ENCODE peak calls at places on chromosomes 7 and 10, in six cellular contexts. One of them, this sample, is unnamed.

GRCh38 chr7:146054909-146055308 is 61.7 kb upstream of the CNTNAP2 start:
- DNase-seq in HCT116: no peak
- DNase-seq in K562: no peak
- DNase-seq in SK-N-SH: no peak
- DNase-seq in GM12878: no peak
- DNase-seq in H1: no peak
- DNase-seq in this sample: no peak

GRCh38 chr10:117621196-117621595 is 78.7 kb downstream of the EMX2 start:
- DNase-seq in HCT116: no peak
- DNase-seq in K562: no peak
- DNase-seq in SK-N-SH: no peak
- DNase-seq in GM12878: no peak
- DNase-seq in H1: peak; percentile 33
- DNase-seq in this sample: no peak

GRCh38 chr7:99254390-99254789 is 18.2 kb upstream of the MYH16 start:
- DNase-seq in HCT116: no peak
- DNase-seq in K562: no peak
- DNase-seq in SK-N-SH: no peak
- DNase-seq in GM12878: no peak
- DNase-seq in H1: no peak
- DNase-seq in this sample: no peak

GRCh38 chr7:137287651-137288258 is 55.8 kb downstream of the PTN start:
- DNase-seq in HCT116: no peak
- DNase-seq in K562: no peak
- DNase-seq in SK-N-SH: no peak
- DNase-seq in GM12878: no peak
- DNase-seq in H1: no peak
- DNase-seq in this sample: no peak

GRCh38 chr10:119541046-119541445 is 1.5 kb downstream of the RGS10 start:
- DNase-seq in HCT116: no peak
- DNase-seq in K562: no peak
- DNase-seq in SK-N-SH: no peak
- DNase-seq in GM12878: no peak
- DNase-seq in H1: no peak
- DNase-seq in this sample: no peak

GRCh38 chr7:24135003-24135817 is 148.8 kb upstream of the NPY start:
- DNase-seq in HCT116: no peak
- DNase-seq in K562: no peak
- DNase-seq in SK-N-SH: no peak
- DNase-seq in GM12878: peak; percentile 56
- DNase-seq in H1: no peak
- DNase-seq in this sample: no peak

GRCh38 chr7:151820486-151821105 is 56.3 kb downstream of the PRKAG2 start:
- DNase-seq in HCT116: no peak
- DNase-seq in K562: no peak
- DNase-seq in SK-N-SH: no peak
- DNase-seq in GM12878: no peak
- DNase-seq in H1: no peak
- DNase-seq in this sample: no peak

GRCh38 chr10:91210435-91210834 is 10.0 kb upstream of the PCGF5 start:
- DNase-seq in HCT116: no peak
- DNase-seq in K562: no peak
- DNase-seq in SK-N-SH: peak; percentile 41
- DNase-seq in GM12878: no peak
- DNase-seq in H1: no peak
- DNase-seq in this sample: peak; percentile 23

GRCh38 chr7:107742678-107743566 is 1.0 kb upstream of the CBLL1 start:
- DNase-seq in HCT116: no peak
- DNase-seq in K562: peak; percentile 59
- DNase-seq in SK-N-SH: peak; percentile 60
- DNase-seq in GM12878: peak; percentile 56
- DNase-seq in H1: no peak
- DNase-seq in this sample: peak; percentile 16

GRCh38 chr7:67267914-67268313 is 271.3 kb downstream of the TYW1 start:
- DNase-seq in HCT116: no peak
- DNase-seq in K562: no peak
- DNase-seq in SK-N-SH: no peak
- DNase-seq in GM12878: no peak
- DNase-seq in H1: no peak
- DNase-seq in this sample: no peak

GRCh38 chr10:83680470-83680891 is 458.8 kb upstream of the GHITM start:
- DNase-seq in HCT116: no peak
- DNase-seq in K562: no peak
- DNase-seq in SK-N-SH: no peak
- DNase-seq in GM12878: peak; percentile 95
- DNase-seq in H1: no peak
- DNase-seq in this sample: no peak

GRCh38 chr7:24755541-24756416 is 1.5 kb downstream of the GSDME start:
- DNase-seq in HCT116: no peak
- DNase-seq in K562: no peak
- DNase-seq in SK-N-SH: no peak
- DNase-seq in GM12878: peak; percentile 84
- DNase-seq in H1: no peak
- DNase-seq in this sample: no peak

GRCh38 chr10:32271617-32272016 is 75.3 kb downstream of the EPC1 start:
- DNase-seq in HCT116: no peak
- DNase-seq in K562: no peak
- DNase-seq in SK-N-SH: no peak
- DNase-seq in GM12878: no peak
- DNase-seq in H1: no peak
- DNase-seq in this sample: no peak

GRCh38 chr7:151415375-151416112 is 5.7 kb upstream of the WDR86 start:
- DNase-seq in HCT116: no peak
- DNase-seq in K562: no peak
- DNase-seq in SK-N-SH: no peak
- DNase-seq in GM12878: no peak
- DNase-seq in H1: no peak
- DNase-seq in this sample: peak; percentile 41

GRCh38 chr7:85328599-85328998 is 141.7 kb upstream of the SEMA3D start:
- DNase-seq in HCT116: no peak
- DNase-seq in K562: no peak
- DNase-seq in SK-N-SH: no peak
- DNase-seq in GM12878: no peak
- DNase-seq in H1: no peak
- DNase-seq in this sample: no peak

GRCh38 chr10:72089618-72090017 is 1.3 kb upstream of the SPOCK2 start:
- DNase-seq in HCT116: no peak
- DNase-seq in K562: no peak
- DNase-seq in SK-N-SH: no peak
- DNase-seq in GM12878: no peak
- DNase-seq in H1: no peak
- DNase-seq in this sample: no peak

GRCh38 chr10:3445688-3446087 is 273.1 kb upstream of the PITRM1 start:
- DNase-seq in HCT116: no peak
- DNase-seq in K562: no peak
- DNase-seq in SK-N-SH: no peak
- DNase-seq in GM12878: no peak
- DNase-seq in H1: no peak
- DNase-seq in this sample: no peak

GRCh38 chr7:129741011-129741410 is 129.5 kb downstream of the NRF1 start:
- DNase-seq in HCT116: no peak
- DNase-seq in K562: no peak
- DNase-seq in SK-N-SH: no peak
- DNase-seq in GM12878: no peak
- DNase-seq in H1: no peak
- DNase-seq in this sample: no peak

GRCh38 chr10:88150338-88150737 is 286.9 kb downstream of the PTEN start:
- DNase-seq in HCT116: no peak
- DNase-seq in K562: no peak
- DNase-seq in SK-N-SH: no peak
- DNase-seq in GM12878: no peak
- DNase-seq in H1: no peak
- DNase-seq in this sample: no peak
- TF ChIP-seq JUND in HCT116: peak; percentile 31
- TF ChIP-seq JUND in K562: no peak
- TF ChIP-seq JUND in SK-N-SH: peak; percentile 79
- TF ChIP-seq JUND in GM12878: no peak
- TF ChIP-seq JUND in H1: no peak
- TF ChIP-seq JUND in this sample: no peak

DNA sequence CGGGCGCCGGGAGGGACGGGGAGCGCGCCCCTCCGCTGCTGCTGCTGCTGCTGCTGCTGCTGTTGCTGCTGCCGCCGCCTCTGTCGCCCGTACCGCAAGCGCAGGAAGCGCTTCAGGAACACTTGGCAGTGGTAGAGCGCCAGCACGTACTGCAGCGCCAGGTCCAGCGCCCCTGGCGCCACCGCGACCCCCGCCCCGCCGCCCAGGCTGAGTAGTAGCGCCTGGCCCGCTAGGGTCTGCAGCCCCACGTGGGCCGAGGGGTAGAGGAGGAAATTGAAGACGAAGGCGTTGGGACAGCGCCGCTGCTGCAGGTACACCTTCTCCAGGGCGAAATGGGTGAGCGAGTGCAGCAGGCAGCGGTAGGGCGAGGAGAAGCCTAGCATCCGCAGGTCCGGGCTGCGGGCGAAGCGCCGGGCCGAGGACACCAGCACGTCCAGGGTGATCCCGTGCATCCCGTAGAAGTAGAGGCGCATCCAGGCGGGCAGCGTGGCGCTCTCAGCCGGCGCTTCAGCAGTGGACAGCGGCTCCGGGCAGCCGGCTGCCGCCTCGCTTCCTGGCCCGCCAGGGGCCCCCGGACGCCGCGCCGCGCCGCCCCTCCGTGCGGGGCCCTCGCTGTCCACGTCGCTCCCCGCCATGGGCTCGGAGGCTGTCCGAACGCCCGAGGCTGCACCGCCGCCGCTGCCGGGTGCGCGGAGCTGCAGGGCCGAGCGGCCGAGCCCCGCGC is at the start of gene TMEM229A:
- DNase-seq in HCT116: no peak
- DNase-seq in K562: no peak
- DNase-seq in SK-N-SH: peak; percentile 88
- DNase-seq in GM12878: no peak
- DNase-seq in H1: peak; percentile 81
- DNase-seq in this sample: no peak
- TF ChIP-seq JUND in HCT116: no peak
- TF ChIP-seq JUND in K562: no peak
- TF ChIP-seq JUND in SK-N-SH: no peak
- TF ChIP-seq JUND in GM12878: no peak
- TF ChIP-seq JUND in H1: no peak
- TF ChIP-seq JUND in this sample: no peak

GRCh38 chr10:35607475-35608316 is 2.6 kb downstream of the GJD4 start:
- DNase-seq in HCT116: no peak
- DNase-seq in K562: no peak
- DNase-seq in SK-N-SH: peak; percentile 71
- DNase-seq in GM12878: no peak
- DNase-seq in H1: no peak
- DNase-seq in this sample: no peak
- TF ChIP-seq JUND in HCT116: no peak
- TF ChIP-seq JUND in K562: no peak
- TF ChIP-seq JUND in SK-N-SH: no peak
- TF ChIP-seq JUND in GM12878: no peak
- TF ChIP-seq JUND in H1: no peak
- TF ChIP-seq JUND in this sample: no peak

DNA sequence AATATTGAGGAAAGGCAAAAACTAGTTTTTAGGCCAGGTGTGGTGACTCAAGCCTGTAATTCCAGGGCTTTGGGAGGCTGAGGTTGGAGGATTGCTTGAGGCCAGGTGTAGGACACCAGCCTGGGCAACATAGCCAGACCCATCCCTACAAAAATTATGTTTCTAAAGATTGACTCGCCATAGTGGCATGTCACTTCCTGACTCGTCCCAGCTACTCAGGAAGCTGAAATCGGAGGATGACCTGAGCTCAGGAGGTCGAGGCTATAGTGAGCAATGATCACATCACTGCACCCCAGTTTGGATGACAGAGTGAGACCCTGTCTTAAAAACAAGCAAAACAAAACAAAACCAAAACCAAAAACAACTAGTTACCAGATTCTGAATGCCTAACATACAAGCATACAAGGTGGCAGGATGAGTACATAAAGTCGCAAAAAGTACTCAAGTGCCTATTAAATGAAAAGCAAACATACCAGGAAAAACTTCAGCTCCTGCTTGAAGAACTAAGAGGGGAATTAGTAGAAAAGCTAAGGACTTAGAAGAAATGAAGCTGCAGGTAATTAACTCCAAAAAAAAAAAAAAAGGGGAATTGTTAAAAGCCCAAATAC is 14.1 kb downstream of the ZNF398 start:
- DNase-seq in HCT116: no peak
- DNase-seq in K562: no peak
- DNase-seq in SK-N-SH: no peak
- DNase-seq in GM12878: no peak
- DNase-seq in H1: no peak
- DNase-seq in this sample: no peak
- TF ChIP-seq JUND in HCT116: peak; percentile 44
- TF ChIP-seq JUND in K562: no peak
- TF ChIP-seq JUND in SK-N-SH: no peak
- TF ChIP-seq JUND in GM12878: no peak
- TF ChIP-seq JUND in H1: no peak
- TF ChIP-seq JUND in this sample: no peak

DNA sequence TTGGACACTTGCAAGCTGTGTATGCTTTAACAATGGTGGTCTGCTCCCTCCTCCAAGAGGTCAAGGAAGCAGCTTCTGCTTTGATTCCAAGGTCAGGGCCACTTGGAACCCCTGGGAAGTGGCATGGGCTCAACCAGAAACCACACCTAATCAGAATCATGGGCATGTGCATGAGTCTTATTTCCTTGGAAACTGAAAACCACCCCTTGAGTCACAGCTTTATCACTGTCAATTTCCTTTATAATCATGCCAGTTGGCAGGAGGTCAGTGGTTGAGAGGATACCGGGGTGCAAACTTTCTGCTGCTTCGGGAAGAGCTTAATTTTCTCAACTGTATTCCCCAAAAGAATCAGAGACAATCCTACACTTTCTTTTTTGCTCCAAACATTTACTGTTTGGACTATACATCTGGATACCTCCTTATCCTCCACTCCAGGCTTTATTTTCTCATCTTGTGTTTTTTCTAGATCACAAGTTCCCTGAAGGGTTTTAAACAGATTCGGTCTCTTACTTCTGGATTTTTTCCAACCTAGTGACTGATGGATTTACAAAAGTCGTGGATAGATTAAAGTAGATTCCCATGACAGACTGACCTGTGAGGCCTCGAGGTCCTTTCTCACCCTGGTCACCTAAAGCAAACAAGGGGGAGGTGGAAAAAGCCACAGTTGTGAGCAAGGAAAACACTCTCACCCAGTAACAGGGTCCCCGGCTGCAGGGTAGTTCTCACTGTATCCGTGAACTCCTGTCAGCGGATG is 36.0 kb downstream of the COL17A1 start:
- DNase-seq in HCT116: peak; percentile 37
- DNase-seq in K562: no peak
- DNase-seq in SK-N-SH: no peak
- DNase-seq in GM12878: no peak
- DNase-seq in H1: no peak
- DNase-seq in this sample: no peak
- TF ChIP-seq JUND in HCT116: no peak
- TF ChIP-seq JUND in K562: no peak
- TF ChIP-seq JUND in SK-N-SH: peak; percentile 44
- TF ChIP-seq JUND in GM12878: no peak
- TF ChIP-seq JUND in H1: no peak
- TF ChIP-seq JUND in this sample: no peak

This sample was measured in T47D.